ENCODE peak calls at places on chromosomes 11 and 22, in four cellular contexts. One of them, this sample, is unnamed.
A peak's percentile ranks its signal among the peaks of the same experiment; 100 is the strongest.

GRCh38 chr22:35314161-35314942 is 14.7 kb downstream of the TOM1 start:
- DNase-seq in H54: no peak
- DNase-seq in stimulated activated CD4-positive, alpha-beta T cell treated with anti-CD3 and anti-CD28 coated beads, Interleukin-1b, Interleukin-23, amount 100 ng/mL, for 24 hours: no peak
- DNase-seq in T-helper 9 cell: no peak
- DNase-seq in this sample: no peak

GRCh38 chr11:46918087-46918751 is at the start of gene LRP4:
- DNase-seq in H54: no peak
- DNase-seq in stimulated activated CD4-positive, alpha-beta T cell treated with anti-CD3 and anti-CD28 coated beads, Interleukin-1b, Interleukin-23, amount 100 ng/mL, for 24 hours: no peak
- DNase-seq in T-helper 9 cell: peak; percentile 31
- DNase-seq in this sample: no peak

GRCh38 chr22:17103351-17103750 is 17.8 kb downstream of the TMEM121B start:
- DNase-seq in H54: no peak
- DNase-seq in stimulated activated CD4-positive, alpha-beta T cell treated with anti-CD3 and anti-CD28 coated beads, Interleukin-1b, Interleukin-23, amount 100 ng/mL, for 24 hours: no peak
- DNase-seq in T-helper 9 cell: no peak
- DNase-seq in this sample: no peak

GRCh38 chr22:46105494-46106278 is 44.6 kb upstream of the PPARA start:
- DNase-seq in H54: no peak
- DNase-seq in stimulated activated CD4-positive, alpha-beta T cell treated with anti-CD3 and anti-CD28 coated beads, Interleukin-1b, Interleukin-23, amount 100 ng/mL, for 24 hours: no peak
- DNase-seq in T-helper 9 cell: no peak
- DNase-seq in this sample: no peak

GRCh38 chr22:25174888-25175411 is 24.7 kb upstream of the CRYBB3 start:
- DNase-seq in H54: no peak
- DNase-seq in stimulated activated CD4-positive, alpha-beta T cell treated with anti-CD3 and anti-CD28 coated beads, Interleukin-1b, Interleukin-23, amount 100 ng/mL, for 24 hours: no peak
- DNase-seq in T-helper 9 cell: no peak
- DNase-seq in this sample: no peak

GRCh38 chr11:33539659-33540249 is 160.9 kb downstream of the C11orf91 start:
- DNase-seq in H54: no peak
- DNase-seq in stimulated activated CD4-positive, alpha-beta T cell treated with anti-CD3 and anti-CD28 coated beads, Interleukin-1b, Interleukin-23, amount 100 ng/mL, for 24 hours: no peak
- DNase-seq in T-helper 9 cell: no peak
- DNase-seq in this sample: no peak

GRCh38 chr11:122197055-122197987 is 81.3 kb upstream of the BLID start:
- DNase-seq in H54: peak; percentile 32
- DNase-seq in stimulated activated CD4-positive, alpha-beta T cell treated with anti-CD3 and anti-CD28 coated beads, Interleukin-1b, Interleukin-23, amount 100 ng/mL, for 24 hours: no peak
- DNase-seq in T-helper 9 cell: no peak
- DNase-seq in this sample: peak; percentile 70

GRCh38 chr11:67627788-67628624 is 1.7 kb downstream of the NUDT8 start:
- DNase-seq in H54: no peak
- DNase-seq in stimulated activated CD4-positive, alpha-beta T cell treated with anti-CD3 and anti-CD28 coated beads, Interleukin-1b, Interleukin-23, amount 100 ng/mL, for 24 hours: no peak
- DNase-seq in T-helper 9 cell: no peak
- DNase-seq in this sample: no peak

GRCh38 chr22:33057363-33057995 is 702 bp downstream of the SYN3 start:
- DNase-seq in H54: no peak
- DNase-seq in stimulated activated CD4-positive, alpha-beta T cell treated with anti-CD3 and anti-CD28 coated beads, Interleukin-1b, Interleukin-23, amount 100 ng/mL, for 24 hours: no peak
- DNase-seq in T-helper 9 cell: no peak
- DNase-seq in this sample: no peak

GRCh38 chr11:125938418-125938817 is 7.4 kb upstream of the VSIG10L2 start:
- DNase-seq in H54: no peak
- DNase-seq in stimulated activated CD4-positive, alpha-beta T cell treated with anti-CD3 and anti-CD28 coated beads, Interleukin-1b, Interleukin-23, amount 100 ng/mL, for 24 hours: no peak
- DNase-seq in T-helper 9 cell: no peak
- DNase-seq in this sample: no peak

GRCh38 chr22:49979587-49980264 is 19.2 kb downstream of the PIM3 start:
- DNase-seq in H54: no peak
- DNase-seq in stimulated activated CD4-positive, alpha-beta T cell treated with anti-CD3 and anti-CD28 coated beads, Interleukin-1b, Interleukin-23, amount 100 ng/mL, for 24 hours: no peak
- DNase-seq in T-helper 9 cell: no peak
- DNase-seq in this sample: no peak

GRCh38 chr11:34978236-34979191 is 62.1 kb downstream of the PDHX start:
- DNase-seq in H54: no peak
- DNase-seq in stimulated activated CD4-positive, alpha-beta T cell treated with anti-CD3 and anti-CD28 coated beads, Interleukin-1b, Interleukin-23, amount 100 ng/mL, for 24 hours: no peak
- DNase-seq in T-helper 9 cell: no peak
- DNase-seq in this sample: no peak

GRCh38 chr11:94224078-94224477 is 80.3 kb upstream of the IZUMO1R start:
- DNase-seq in H54: no peak
- DNase-seq in stimulated activated CD4-positive, alpha-beta T cell treated with anti-CD3 and anti-CD28 coated beads, Interleukin-1b, Interleukin-23, amount 100 ng/mL, for 24 hours: no peak
- DNase-seq in T-helper 9 cell: no peak
- DNase-seq in this sample: no peak

GRCh38 chr11:43942651-43943356 is 367 bp downstream of the C11orf96 start:
- DNase-seq in H54: no peak
- DNase-seq in stimulated activated CD4-positive, alpha-beta T cell treated with anti-CD3 and anti-CD28 coated beads, Interleukin-1b, Interleukin-23, amount 100 ng/mL, for 24 hours: no peak
- DNase-seq in T-helper 9 cell: no peak
- DNase-seq in this sample: no peak

GRCh38 chr11:12103411-12104225 is 6.8 kb upstream of the MICAL2 start:
- DNase-seq in H54: no peak
- DNase-seq in stimulated activated CD4-positive, alpha-beta T cell treated with anti-CD3 and anti-CD28 coated beads, Interleukin-1b, Interleukin-23, amount 100 ng/mL, for 24 hours: no peak
- DNase-seq in T-helper 9 cell: no peak
- DNase-seq in this sample: no peak

GRCh38 chr22:49348631-49349030 is 479.0 kb downstream of the BRD1 start:
- DNase-seq in H54: no peak
- DNase-seq in stimulated activated CD4-positive, alpha-beta T cell treated with anti-CD3 and anti-CD28 coated beads, Interleukin-1b, Interleukin-23, amount 100 ng/mL, for 24 hours: no peak
- DNase-seq in T-helper 9 cell: no peak
- DNase-seq in this sample: no peak

GRCh38 chr22:47393191-47393590 is 630.7 kb downstream of the TBC1D22A start:
- DNase-seq in H54: no peak
- DNase-seq in stimulated activated CD4-positive, alpha-beta T cell treated with anti-CD3 and anti-CD28 coated beads, Interleukin-1b, Interleukin-23, amount 100 ng/mL, for 24 hours: no peak
- DNase-seq in T-helper 9 cell: no peak
- DNase-seq in this sample: no peak

GRCh38 chr11:1807628-1807995 is 27.2 kb upstream of the SYT8 start:
- DNase-seq in H54: no peak
- DNase-seq in stimulated activated CD4-positive, alpha-beta T cell treated with anti-CD3 and anti-CD28 coated beads, Interleukin-1b, Interleukin-23, amount 100 ng/mL, for 24 hours: no peak
- DNase-seq in T-helper 9 cell: no peak
- DNase-seq in this sample: no peak

GRCh38 chr11:122036493-122036892 is 79.5 kb downstream of the BLID start:
- DNase-seq in H54: no peak
- DNase-seq in stimulated activated CD4-positive, alpha-beta T cell treated with anti-CD3 and anti-CD28 coated beads, Interleukin-1b, Interleukin-23, amount 100 ng/mL, for 24 hours: no peak
- DNase-seq in T-helper 9 cell: no peak
- DNase-seq in this sample: no peak

GRCh38 chr11:17277024-17277584 is 565 bp downstream of the NUCB2 start:
- DNase-seq in H54: no peak
- DNase-seq in stimulated activated CD4-positive, alpha-beta T cell treated with anti-CD3 and anti-CD28 coated beads, Interleukin-1b, Interleukin-23, amount 100 ng/mL, for 24 hours: no peak
- DNase-seq in T-helper 9 cell: no peak
- DNase-seq in this sample: no peak

GRCh38 chr11:37657645-37658044 is 1059.6 kb upstream of the RAG2 start:
- DNase-seq in H54: no peak
- DNase-seq in stimulated activated CD4-positive, alpha-beta T cell treated with anti-CD3 and anti-CD28 coated beads, Interleukin-1b, Interleukin-23, amount 100 ng/mL, for 24 hours: no peak
- DNase-seq in T-helper 9 cell: no peak
- DNase-seq in this sample: no peak

GRCh38 chr11:119693253-119693815 is 35.7 kb downstream of the NECTIN1 start:
- DNase-seq in H54: no peak
- DNase-seq in stimulated activated CD4-positive, alpha-beta T cell treated with anti-CD3 and anti-CD28 coated beads, Interleukin-1b, Interleukin-23, amount 100 ng/mL, for 24 hours: no peak
- DNase-seq in T-helper 9 cell: no peak
- DNase-seq in this sample: no peak

GRCh38 chr11:44066732-44067131 is 662 bp downstream of the ACCS start:
- DNase-seq in H54: peak; percentile 55
- DNase-seq in stimulated activated CD4-positive, alpha-beta T cell treated with anti-CD3 and anti-CD28 coated beads, Interleukin-1b, Interleukin-23, amount 100 ng/mL, for 24 hours: no peak
- DNase-seq in T-helper 9 cell: no peak
- DNase-seq in this sample: peak; percentile 6

GRCh38 chr22:50059185-50059880 is 1.2 kb upstream of the TTLL8 start:
- DNase-seq in H54: peak; percentile 45
- DNase-seq in stimulated activated CD4-positive, alpha-beta T cell treated with anti-CD3 and anti-CD28 coated beads, Interleukin-1b, Interleukin-23, amount 100 ng/mL, for 24 hours: no peak
- DNase-seq in T-helper 9 cell: no peak
- DNase-seq in this sample: no peak

GRCh38 chr11:127454856-127455255 is 454.3 kb upstream of the KIRREL3 start:
- DNase-seq in H54: no peak
- DNase-seq in stimulated activated CD4-positive, alpha-beta T cell treated with anti-CD3 and anti-CD28 coated beads, Interleukin-1b, Interleukin-23, amount 100 ng/mL, for 24 hours: no peak
- DNase-seq in T-helper 9 cell: no peak
- DNase-seq in this sample: no peak

GRCh38 chr22:37765953-37766566 is 41.7 kb upstream of the GCAT start:
- DNase-seq in H54: no peak
- DNase-seq in stimulated activated CD4-positive, alpha-beta T cell treated with anti-CD3 and anti-CD28 coated beads, Interleukin-1b, Interleukin-23, amount 100 ng/mL, for 24 hours: no peak
- DNase-seq in T-helper 9 cell: no peak
- DNase-seq in this sample: no peak

GRCh38 chr22:48609279-48609865 is 1218.3 kb downstream of the BRD1 start:
- DNase-seq in H54: no peak
- DNase-seq in stimulated activated CD4-positive, alpha-beta T cell treated with anti-CD3 and anti-CD28 coated beads, Interleukin-1b, Interleukin-23, amount 100 ng/mL, for 24 hours: no peak
- DNase-seq in T-helper 9 cell: no peak
- DNase-seq in this sample: no peak

GRCh38 chr11:119567667-119568582 is 145.0 kb upstream of the THY1 start:
- DNase-seq in H54: no peak
- DNase-seq in stimulated activated CD4-positive, alpha-beta T cell treated with anti-CD3 and anti-CD28 coated beads, Interleukin-1b, Interleukin-23, amount 100 ng/mL, for 24 hours: no peak
- DNase-seq in T-helper 9 cell: no peak
- DNase-seq in this sample: peak; percentile 22

GRCh38 chr11:93000511-93001476 is 31.3 kb downstream of the MTNR1B start:
- DNase-seq in H54: no peak
- DNase-seq in stimulated activated CD4-positive, alpha-beta T cell treated with anti-CD3 and anti-CD28 coated beads, Interleukin-1b, Interleukin-23, amount 100 ng/mL, for 24 hours: no peak
- DNase-seq in T-helper 9 cell: no peak
- DNase-seq in this sample: peak; percentile 31

GRCh38 chr11:9208726-9209501 is 56.2 kb downstream of the DENND5A start:
- DNase-seq in H54: no peak
- DNase-seq in stimulated activated CD4-positive, alpha-beta T cell treated with anti-CD3 and anti-CD28 coated beads, Interleukin-1b, Interleukin-23, amount 100 ng/mL, for 24 hours: no peak
- DNase-seq in T-helper 9 cell: no peak
- DNase-seq in this sample: no peak

GRCh38 chr11:35590412-35590811 is 27.8 kb upstream of the FJX1 start:
- DNase-seq in H54: no peak
- DNase-seq in stimulated activated CD4-positive, alpha-beta T cell treated with anti-CD3 and anti-CD28 coated beads, Interleukin-1b, Interleukin-23, amount 100 ng/mL, for 24 hours: no peak
- DNase-seq in T-helper 9 cell: no peak
- DNase-seq in this sample: peak; percentile 30

GRCh38 chr11:103396237-103396636 is 287.0 kb downstream of the DYNC2H1 start:
- DNase-seq in H54: no peak
- DNase-seq in stimulated activated CD4-positive, alpha-beta T cell treated with anti-CD3 and anti-CD28 coated beads, Interleukin-1b, Interleukin-23, amount 100 ng/mL, for 24 hours: no peak
- DNase-seq in T-helper 9 cell: no peak
- DNase-seq in this sample: no peak

GRCh38 chr11:62336949-62337681 is at the start of gene ASRGL1:
- DNase-seq in H54: peak; percentile 81
- DNase-seq in stimulated activated CD4-positive, alpha-beta T cell treated with anti-CD3 and anti-CD28 coated beads, Interleukin-1b, Interleukin-23, amount 100 ng/mL, for 24 hours: peak; percentile 54
- DNase-seq in T-helper 9 cell: peak; percentile 68
- DNase-seq in this sample: no peak

GRCh38 chr22:36745301-36745995 is 30.5 kb downstream of the IFT27 start:
- DNase-seq in H54: no peak
- DNase-seq in stimulated activated CD4-positive, alpha-beta T cell treated with anti-CD3 and anti-CD28 coated beads, Interleukin-1b, Interleukin-23, amount 100 ng/mL, for 24 hours: no peak
- DNase-seq in T-helper 9 cell: no peak
- DNase-seq in this sample: no peak

GRCh38 chr11:78318733-78319132 is 98.9 kb downstream of the GAB2 start:
- DNase-seq in H54: no peak
- DNase-seq in stimulated activated CD4-positive, alpha-beta T cell treated with anti-CD3 and anti-CD28 coated beads, Interleukin-1b, Interleukin-23, amount 100 ng/mL, for 24 hours: no peak
- DNase-seq in T-helper 9 cell: no peak
- DNase-seq in this sample: no peak

GRCh38 chr11:61187505-61188130 is 15.7 kb upstream of the PGA3 start:
- DNase-seq in H54: peak; percentile 67
- DNase-seq in stimulated activated CD4-positive, alpha-beta T cell treated with anti-CD3 and anti-CD28 coated beads, Interleukin-1b, Interleukin-23, amount 100 ng/mL, for 24 hours: peak; percentile 71
- DNase-seq in T-helper 9 cell: peak; percentile 74
- DNase-seq in this sample: peak; percentile 52

GRCh38 chr11:128467610-128468041 is 119.7 kb downstream of the ETS1 start:
- DNase-seq in H54: peak; percentile 62
- DNase-seq in stimulated activated CD4-positive, alpha-beta T cell treated with anti-CD3 and anti-CD28 coated beads, Interleukin-1b, Interleukin-23, amount 100 ng/mL, for 24 hours: no peak
- DNase-seq in T-helper 9 cell: peak; percentile 47
- DNase-seq in this sample: peak; percentile 77

GRCh38 chr11:94767701-94768601 is at the start of gene AMOTL1:
- DNase-seq in H54: peak; percentile 57
- DNase-seq in stimulated activated CD4-positive, alpha-beta T cell treated with anti-CD3 and anti-CD28 coated beads, Interleukin-1b, Interleukin-23, amount 100 ng/mL, for 24 hours: no peak
- DNase-seq in T-helper 9 cell: no peak
- DNase-seq in this sample: peak; percentile 72

This sample was measured in T1000.